ENCODE peak calls at places on chromosomes 2 and 18, in nine cellular contexts. Q is activated naive CD4-positive, alpha-beta T cell treated with anti-CD3 and anti-CD28 coated beads, Interleukin-2, amount 10 ng/mL, durations not matched to agents 7 days and 5 days; R is AG04450; V is endothelial cell; Y is psoas muscle; M is GM06990; U is GM19239; I is H9; K is EH. C is an unnamed sample.

GRCh38 chr2:73203055-73203681 is 794 bp downstream of the NOTO start:
- DNase-seq in Q (no peak), R (no peak), V (no peak), Y (no peak), M (no peak), U (no peak), I (peak; percentile 53), K (no peak), C (no peak)

GRCh38 chr18:66826211-66826610 is 222.3 kb upstream of the CDH19 start:
- DNase-seq in Q (no peak), R (no peak), V (no peak), Y (no peak), M (no peak), U (no peak), I (no peak), K (no peak), C (no peak)

GRCh38 chr2:173305303-173305702 is 49.4 kb upstream of the CDCA7 start:
- DNase-seq in Q (no peak), R (no peak), V (no peak), Y (no peak), M (no peak), U (no peak), I (no peak), K (no peak), C (no peak)

GRCh38 chr2:127007652-127008051 is 99.3 kb downstream of the BIN1 start:
- DNase-seq in Q (no peak), R (peak; percentile 37), V (no peak), Y (no peak), M (no peak), U (no peak), I (no peak), K (peak; percentile 81), C (peak; percentile 66)

GRCh38 chr2:183037660-183038340 is 457 bp downstream of the NCKAP1 start:
- DNase-seq in Q (peak; percentile 52), R (no peak), V (peak; percentile 50), Y (no peak), M (peak; percentile 69), U (no peak), I (no peak), K (peak; percentile 40), C (peak; percentile 21)

GRCh38 chr2:42216712-42217111 is 47.6 kb downstream of the EML4 start:
- DNase-seq in Q (no peak), R (no peak), V (no peak), Y (no peak), M (no peak), U (no peak), I (no peak), K (peak; percentile 54), C (peak; percentile 46)

GRCh38 chr2:132448771-132449170 is 32.2 kb downstream of the GPR39 start:
- DNase-seq in Q (no peak), R (peak; percentile 18), V (peak; percentile 43), Y (no peak), M (no peak), U (no peak), I (peak; percentile 42), K (peak; percentile 54), C (no peak)

GRCh38 chr2:168992026-168992425 is 39.1 kb downstream of the ABCB11 start:
- DNase-seq in Q (no peak), R (no peak), V (no peak), Y (no peak), M (no peak), U (no peak), I (no peak), K (peak; percentile 47), C (peak; percentile 27)

GRCh38 chr2:54557601-54558187 is 101.6 kb downstream of the SPTBN1 start:
- DNase-seq in Q (peak; percentile 80), R (no peak), V (peak; percentile 55), Y (peak; percentile 44), M (peak; percentile 78), U (no peak), I (peak; percentile 64), K (peak; percentile 57), C (peak; percentile 51)

GRCh38 chr2:64987001-64987962 is 1.9 kb upstream of the SLC1A4 start:
- DNase-seq in Q (no peak), R (no peak), V (no peak), Y (no peak), M (peak; percentile 37), U (peak; percentile 37), I (no peak), K (peak; percentile 71), C (peak; percentile 55)

GRCh38 chr2:137837830-137838229 is 126.4 kb upstream of the HNMT start:
- DNase-seq in Q (no peak), R (no peak), V (no peak), Y (no peak), M (no peak), U (no peak), I (no peak), K (no peak), C (no peak)

GRCh38 chr18:23032030-23032582 is 99.0 kb downstream of the RBBP8 start:
- DNase-seq in Q (no peak), R (peak; percentile 58), V (no peak), Y (no peak), M (no peak), U (no peak), I (no peak), K (peak; percentile 94), C (peak; percentile 81)

GRCh38 chr18:62455222-62455621 is 67.6 kb upstream of the ZCCHC2 start:
- DNase-seq in Q (no peak), R (no peak), V (no peak), Y (no peak), M (no peak), U (no peak), I (no peak), K (no peak), C (no peak)

GRCh38 chr2:74304332-74305148 is 38.7 kb downstream of the SLC4A5 start:
- DNase-seq in Q (no peak), R (no peak), V (no peak), Y (no peak), M (no peak), U (no peak), I (no peak), K (no peak), C (no peak)

GRCh38 chr18:76246579-76246978 is 248.5 kb downstream of the ZNF516 start:
- DNase-seq in Q (no peak), R (no peak), V (no peak), Y (no peak), M (no peak), U (no peak), I (no peak), K (peak; percentile 11), C (peak; percentile 64)

GRCh38 chr2:205148756-205149155 is 533.5 kb upstream of the NRP2 start:
- DNase-seq in Q (no peak), R (no peak), V (no peak), Y (no peak), M (no peak), U (no peak), I (no peak), K (no peak), C (no peak)

GRCh38 chr18:57837917-57838548 is 34.9 kb upstream of the ATP8B1 start:
- DNase-seq in Q (peak; percentile 25), R (no peak), V (no peak), Y (no peak), M (peak; percentile 75), U (no peak), I (no peak), K (no peak), C (peak; percentile 59)

GRCh38 chr2:172859821-172860707 is 124.4 kb downstream of the RAPGEF4 start:
- DNase-seq in Q (no peak), R (no peak), V (no peak), Y (no peak), M (no peak), U (no peak), I (no peak), K (no peak), C (no peak)

GRCh38 chr2:9714630-9715214 is 83.9 kb upstream of the YWHAQ start:
- DNase-seq in Q (no peak), R (no peak), V (no peak), Y (no peak), M (no peak), U (no peak), I (no peak), K (no peak), C (no peak)

GRCh38 chr18:46418657-46419260 is 238.3 kb downstream of the LOXHD1 start:
- DNase-seq in Q (no peak), R (no peak), V (no peak), Y (peak; percentile 64), M (no peak), U (no peak), I (no peak), K (no peak), C (peak; percentile 27)

GRCh38 chr2:38214209-38214717 is 138.3 kb upstream of the CYP1B1 start:
- DNase-seq in Q (peak; percentile 30), R (no peak), V (no peak), Y (no peak), M (no peak), U (no peak), I (no peak), K (no peak), C (no peak)

GRCh38 chr2:57882895-57883515 is 163.6 kb upstream of the VRK2 start:
- DNase-seq in Q (no peak), R (no peak), V (no peak), Y (no peak), M (no peak), U (no peak), I (no peak), K (no peak), C (no peak)

GRCh38 chr2:43519711-43520221 is 76.1 kb downstream of the THADA start:
- DNase-seq in Q (no peak), R (peak; percentile 89), V (no peak), Y (no peak), M (no peak), U (no peak), I (no peak), K (peak; percentile 95), C (peak; percentile 99)

GRCh38 chr2:85330839-85331636 is 3.2 kb upstream of the TGOLN2 start:
- DNase-seq in Q (no peak), R (no peak), V (no peak), Y (no peak), M (peak; percentile 39), U (no peak), I (no peak), K (no peak), C (no peak)

GRCh38 chr2:214810670-214811069 is 1.2 kb upstream of the BARD1 start:
- DNase-seq in Q (no peak), R (no peak), V (no peak), Y (peak; percentile 12), M (peak; percentile 14), U (no peak), I (peak; percentile 31), K (no peak), C (no peak)

GRCh38 chr2:157475722-157476390 is 32.0 kb upstream of the CYTIP start:
- DNase-seq in Q (no peak), R (no peak), V (no peak), Y (no peak), M (no peak), U (no peak), I (no peak), K (no peak), C (no peak)

GRCh38 chr18:21242141-21243040 is at the start of gene GREB1L:
- DNase-seq in Q (peak; percentile 36), R (no peak), V (peak; percentile 85), Y (peak; percentile 61), M (peak; percentile 14), U (no peak), I (peak; percentile 74), K (peak; percentile 63), C (peak; percentile 53)

GRCh38 chr2:128372621-128373341 is 54.1 kb upstream of the HS6ST1 start:
- DNase-seq in Q (no peak), R (no peak), V (no peak), Y (no peak), M (peak; percentile 62), U (no peak), I (no peak), K (no peak), C (no peak)

GRCh38 chr18:55953326-55953725 is 365.3 kb upstream of the TCF4 start:
- DNase-seq in Q (no peak), R (no peak), V (no peak), Y (no peak), M (no peak), U (no peak), I (no peak), K (no peak), C (no peak)

C was measured in astrocyte.